ENCODE peak calls at places on chromosome 16, in six cellular contexts. One of them, this sample, is unnamed.

GRCh38 chr16:70331588-70332358 is 14.9 kb upstream of the DDX19A start:
- DNase-seq in H1: no peak
- DNase-seq in GM12892: no peak
- DNase-seq in K562: peak; percentile 32
- DNase-seq in HepG2: no peak
- DNase-seq in GM12878: no peak
- DNase-seq in this sample: no peak

GRCh38 chr16:76650579-76650978 is 373.4 kb downstream of the CNTNAP4 start:
- DNase-seq in H1: no peak
- DNase-seq in GM12892: no peak
- DNase-seq in K562: no peak
- DNase-seq in HepG2: peak; percentile 74
- DNase-seq in GM12878: no peak
- DNase-seq in this sample: no peak

GRCh38 chr16:74025-74424 is 1.6 kb upstream of the RHBDF1 start:
- DNase-seq in H1: no peak
- DNase-seq in GM12892: no peak
- DNase-seq in K562: no peak
- DNase-seq in HepG2: no peak
- DNase-seq in GM12878: no peak
- DNase-seq in this sample: no peak

GRCh38 chr16:53711390-53711789 is 7.4 kb downstream of the FTO start:
- DNase-seq in H1: no peak
- DNase-seq in GM12892: no peak
- DNase-seq in K562: no peak
- DNase-seq in HepG2: no peak
- DNase-seq in GM12878: no peak
- DNase-seq in this sample: no peak

GRCh38 chr16:51762081-51762995 is 611.3 kb upstream of the SALL1 start:
- DNase-seq in H1: peak; percentile 19
- DNase-seq in GM12892: peak; percentile 43
- DNase-seq in K562: peak; percentile 66
- DNase-seq in HepG2: peak; percentile 52
- DNase-seq in GM12878: no peak
- DNase-seq in this sample: peak; percentile 54

GRCh38 chr16:86565181-86565631 is 1.4 kb upstream of the FOXC2 start:
- DNase-seq in H1: no peak
- DNase-seq in GM12892: no peak
- DNase-seq in K562: no peak
- DNase-seq in HepG2: no peak
- DNase-seq in GM12878: no peak
- DNase-seq in this sample: no peak

GRCh38 chr16:76345093-76345735 is 68.0 kb downstream of the CNTNAP4 start:
- DNase-seq in H1: no peak
- DNase-seq in GM12892: no peak
- DNase-seq in K562: no peak
- DNase-seq in HepG2: no peak
- DNase-seq in GM12878: no peak
- DNase-seq in this sample: no peak

GRCh38 chr16:15398618-15399316 is 3.2 kb downstream of the MPV17L start:
- DNase-seq in H1: no peak
- DNase-seq in GM12892: no peak
- DNase-seq in K562: no peak
- DNase-seq in HepG2: peak; percentile 95
- DNase-seq in GM12878: no peak
- DNase-seq in this sample: no peak

GRCh38 chr16:6132121-6132520 is 1034.5 kb upstream of the EEF2KMT start:
- DNase-seq in H1: no peak
- DNase-seq in GM12892: no peak
- DNase-seq in K562: no peak
- DNase-seq in HepG2: no peak
- DNase-seq in GM12878: no peak
- DNase-seq in this sample: no peak

GRCh38 chr16:3503513-3503912 is 2.7 kb downstream of the CLUAP1 start:
- DNase-seq in H1: no peak
- DNase-seq in GM12892: no peak
- DNase-seq in K562: no peak
- DNase-seq in HepG2: no peak
- DNase-seq in GM12878: no peak
- DNase-seq in this sample: no peak

GRCh38 chr16:13427943-13428342 is 492.0 kb upstream of the ERCC4 start:
- DNase-seq in H1: no peak
- DNase-seq in GM12892: no peak
- DNase-seq in K562: no peak
- DNase-seq in HepG2: no peak
- DNase-seq in GM12878: no peak
- DNase-seq in this sample: no peak

GRCh38 chr16:78122774-78123315 is 23.4 kb downstream of the WWOX start:
- DNase-seq in H1: no peak
- DNase-seq in GM12892: no peak
- DNase-seq in K562: peak; percentile 34
- DNase-seq in HepG2: peak; percentile 75
- DNase-seq in GM12878: no peak
- DNase-seq in this sample: peak; percentile 34

GRCh38 chr16:23248261-23249194 is 53.6 kb upstream of the SCNN1B start:
- DNase-seq in H1: no peak
- DNase-seq in GM12892: no peak
- DNase-seq in K562: no peak
- DNase-seq in HepG2: no peak
- DNase-seq in GM12878: no peak
- DNase-seq in this sample: no peak

GRCh38 chr16:85898521-85899442 is at the start of gene IRF8:
- DNase-seq in H1: no peak
- DNase-seq in GM12892: peak; percentile 76
- DNase-seq in K562: no peak
- DNase-seq in HepG2: no peak
- DNase-seq in GM12878: peak; percentile 59
- DNase-seq in this sample: peak; percentile 74

GRCh38 chr16:57845115-57845514 is 42.8 kb upstream of the KIFC3 start:
- DNase-seq in H1: no peak
- DNase-seq in GM12892: no peak
- DNase-seq in K562: no peak
- DNase-seq in HepG2: no peak
- DNase-seq in GM12878: no peak
- DNase-seq in this sample: no peak

GRCh38 chr16:12646490-12647274 is 157.0 kb downstream of the CPPED1 start:
- DNase-seq in H1: no peak
- DNase-seq in GM12892: no peak
- DNase-seq in K562: no peak
- DNase-seq in HepG2: peak; percentile 47
- DNase-seq in GM12878: peak; percentile 70
- DNase-seq in this sample: no peak

GRCh38 chr16:61530697-61531096 is 505.5 kb downstream of the CDH8 start:
- DNase-seq in H1: no peak
- DNase-seq in GM12892: no peak
- DNase-seq in K562: no peak
- DNase-seq in HepG2: no peak
- DNase-seq in GM12878: no peak
- DNase-seq in this sample: no peak

GRCh38 chr16:75764154-75764768 is 38.0 kb upstream of the CPHXL start:
- DNase-seq in H1: peak; percentile 5
- DNase-seq in GM12892: peak; percentile 20
- DNase-seq in K562: peak; percentile 64
- DNase-seq in HepG2: peak; percentile 69
- DNase-seq in GM12878: peak; percentile 53
- DNase-seq in this sample: peak; percentile 26

GRCh38 chr16:1470543-1471251 is 4.1 kb downstream of the CLCN7 start:
- DNase-seq in H1: no peak
- DNase-seq in GM12892: no peak
- DNase-seq in K562: peak; percentile 40
- DNase-seq in HepG2: no peak
- DNase-seq in GM12878: no peak
- DNase-seq in this sample: no peak

GRCh38 chr16:8676737-8677375 is 2.4 kb downstream of the ABAT start:
- DNase-seq in H1: no peak
- DNase-seq in GM12892: no peak
- DNase-seq in K562: no peak
- DNase-seq in HepG2: no peak
- DNase-seq in GM12878: no peak
- DNase-seq in this sample: no peak

GRCh38 chr16:11225677-11226549 is 30.1 kb downstream of the SOCS1 start:
- DNase-seq in H1: no peak
- DNase-seq in GM12892: no peak
- DNase-seq in K562: no peak
- DNase-seq in HepG2: no peak
- DNase-seq in GM12878: no peak
- DNase-seq in this sample: no peak

GRCh38 chr16:48999034-48999433 is 282.6 kb downstream of the CBLN1 start:
- DNase-seq in H1: no peak
- DNase-seq in GM12892: no peak
- DNase-seq in K562: no peak
- DNase-seq in HepG2: no peak
- DNase-seq in GM12878: no peak
- DNase-seq in this sample: no peak

GRCh38 chr16:2977440-2977839 is 2.8 kb downstream of the PKMYT1 start:
- DNase-seq in H1: no peak
- DNase-seq in GM12892: no peak
- DNase-seq in K562: no peak
- DNase-seq in HepG2: no peak
- DNase-seq in GM12878: no peak
- DNase-seq in this sample: no peak

GRCh38 chr16:26569793-26570192 is 496.9 kb upstream of the C16orf82 start:
- DNase-seq in H1: no peak
- DNase-seq in GM12892: no peak
- DNase-seq in K562: peak; percentile 15
- DNase-seq in HepG2: peak; percentile 15
- DNase-seq in GM12878: no peak
- DNase-seq in this sample: no peak

GRCh38 chr16:57539072-57539796 is 2.9 kb upstream of the CCDC102A start:
- DNase-seq in H1: no peak
- DNase-seq in GM12892: no peak
- DNase-seq in K562: no peak
- DNase-seq in HepG2: no peak
- DNase-seq in GM12878: peak; percentile 88
- DNase-seq in this sample: no peak

GRCh38 chr16:72903176-72903575 is 144.8 kb downstream of the ZFHX3 start:
- DNase-seq in H1: no peak
- DNase-seq in GM12892: no peak
- DNase-seq in K562: no peak
- DNase-seq in HepG2: no peak
- DNase-seq in GM12878: no peak
- DNase-seq in this sample: no peak

GRCh38 chr16:66549284-66550131 is at the start of gene TK2:
- DNase-seq in H1: no peak
- DNase-seq in GM12892: peak; percentile 61
- DNase-seq in K562: peak; percentile 74
- DNase-seq in HepG2: peak; percentile 37
- DNase-seq in GM12878: no peak
- DNase-seq in this sample: peak; percentile 59
- TF ChIP-seq POLR2A in H1: peak; percentile 67
- TF ChIP-seq POLR2A in GM12892: peak; percentile 64
- TF ChIP-seq POLR2A in K562: peak; percentile 66
- TF ChIP-seq POLR2A in HepG2: peak; percentile 89
- TF ChIP-seq POLR2A in GM12878: peak; percentile 80
- TF ChIP-seq POLR2A in this sample: peak; percentile 36

DNA sequence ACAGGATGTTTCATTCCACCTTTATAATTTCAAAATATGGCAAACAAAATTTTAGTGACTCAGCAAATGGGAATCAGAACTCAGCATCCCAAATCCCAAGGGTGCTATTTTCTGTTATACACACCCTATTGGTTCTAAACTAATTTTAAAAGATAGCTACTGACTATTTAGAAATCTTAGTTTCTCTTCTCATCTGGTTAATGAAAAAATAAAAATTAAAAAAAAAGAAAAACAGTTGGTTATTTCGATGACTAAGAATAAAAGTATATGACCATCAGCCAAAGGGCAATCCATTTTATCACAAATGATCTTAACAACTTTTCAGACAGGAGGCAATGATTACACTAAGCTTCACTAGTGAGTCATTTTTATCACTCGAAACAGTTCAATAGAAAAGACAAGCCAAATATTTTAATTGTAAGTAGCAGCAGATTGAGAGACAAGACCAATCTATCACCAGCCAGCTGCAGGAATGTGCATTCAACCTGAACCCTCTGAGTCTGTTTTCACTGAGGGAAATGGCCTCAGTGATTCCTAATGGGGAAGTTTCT is 15.2 kb downstream of the PHLPP2 start:
- DNase-seq in H1: no peak
- DNase-seq in GM12892: no peak
- DNase-seq in K562: no peak
- DNase-seq in HepG2: no peak
- DNase-seq in GM12878: no peak
- DNase-seq in this sample: no peak
- TF ChIP-seq TAF1 in H1: no peak
- TF ChIP-seq TAF1 in GM12892: no peak
- TF ChIP-seq TAF1 in K562: no peak
- TF ChIP-seq TAF1 in HepG2: no peak
- TF ChIP-seq TAF1 in GM12878: no peak
- TF ChIP-seq TAF1 in this sample: no peak

DNA sequence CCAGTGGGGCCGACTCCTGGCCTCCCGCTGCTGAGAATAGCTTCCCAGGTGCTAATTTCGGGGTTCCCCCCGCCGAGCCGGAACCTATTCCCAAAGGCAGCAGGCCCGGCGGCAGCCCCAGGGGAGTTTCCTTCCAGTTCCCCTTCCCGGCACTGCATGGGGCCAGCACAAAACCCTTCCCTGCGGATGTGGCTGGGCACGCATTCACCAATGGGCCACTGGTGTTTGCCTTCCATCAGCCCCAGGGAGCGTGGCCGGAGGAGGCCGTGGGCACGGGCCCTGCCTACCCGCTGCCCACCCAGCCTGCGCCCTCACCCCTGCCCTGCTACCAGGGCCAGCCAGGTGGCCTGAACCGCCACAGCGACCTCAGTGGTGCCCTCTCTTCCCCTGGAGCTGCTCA is 24.9 kb upstream of the ZFPM1 start:
- DNase-seq in H1: no peak
- DNase-seq in GM12892: no peak
- DNase-seq in K562: no peak
- DNase-seq in HepG2: no peak
- DNase-seq in GM12878: no peak
- DNase-seq in this sample: no peak
- TF ChIP-seq POLR2A in H1: no peak
- TF ChIP-seq POLR2A in GM12892: no peak
- TF ChIP-seq POLR2A in K562: no peak
- TF ChIP-seq POLR2A in HepG2: no peak
- TF ChIP-seq POLR2A in GM12878: no peak
- TF ChIP-seq POLR2A in this sample: no peak

DNA sequence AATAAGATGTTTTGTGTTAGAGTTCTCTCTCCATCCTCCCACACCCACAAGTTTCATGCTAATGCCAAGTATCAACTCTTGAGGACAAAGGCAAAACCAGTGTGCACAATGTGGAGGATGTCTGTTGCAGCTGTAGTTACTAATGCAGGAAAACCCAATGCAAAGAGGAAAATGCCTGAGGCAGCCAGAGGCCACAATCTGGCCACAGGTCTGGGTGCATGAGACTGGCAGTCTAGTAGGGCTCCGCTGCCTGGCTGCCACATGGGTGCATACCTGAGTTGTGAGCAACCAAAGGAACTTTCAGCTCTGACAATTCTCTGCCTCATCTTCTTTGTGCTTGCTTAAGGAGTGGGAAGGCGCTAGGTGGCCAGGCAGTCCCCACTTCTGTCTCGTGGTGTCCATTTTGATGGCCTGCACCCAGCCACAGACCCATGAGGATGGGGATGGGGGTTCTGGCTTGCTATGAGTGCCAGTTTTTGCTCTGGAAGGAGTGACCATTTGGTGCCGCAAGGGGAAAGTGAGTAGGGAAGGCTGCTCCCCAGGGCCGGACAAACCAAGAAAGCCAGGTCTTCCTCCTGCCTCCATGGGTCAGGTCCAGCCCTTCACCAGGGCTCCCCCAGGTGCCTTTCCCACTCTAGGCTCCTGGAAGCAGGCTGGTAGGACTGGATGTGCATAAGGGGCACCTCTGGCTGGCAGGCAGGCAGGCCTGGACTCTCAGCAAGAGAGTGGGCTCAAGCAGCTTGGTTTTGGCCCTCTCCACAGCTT is 4.2 kb upstream of the GFOD2 start:
- DNase-seq in H1: no peak
- DNase-seq in GM12892: no peak
- DNase-seq in K562: no peak
- DNase-seq in HepG2: no peak
- DNase-seq in GM12878: no peak
- DNase-seq in this sample: no peak
- TF ChIP-seq TAF1 in H1: no peak
- TF ChIP-seq TAF1 in GM12892: no peak
- TF ChIP-seq TAF1 in K562: no peak
- TF ChIP-seq TAF1 in HepG2: no peak
- TF ChIP-seq TAF1 in GM12878: no peak
- TF ChIP-seq TAF1 in this sample: no peak

This sample was measured in GM12891.